ENCODE peak calls at places on chromosomes 7 and 10, in ten cellular contexts. B is coronary artery, G is epithelial cell of esophagus, E is colonic mucosa, K is IMR-90, C is GM12865, N is fibroblast of the aortic adventitia, J is A549, V is lower leg skin, R is cardiac fibroblast. Y is an unnamed sample.

GRCh38 chr7:154898973-154899855 is 103.7 kb downstream of the PAXIP1 start:
- DNase-seq in N (no peak), E (no peak), B (no peak), K (no peak), C (no peak), R (no peak), G (no peak), J (no peak), V (no peak), Y (no peak)

GRCh38 chr10:43043773-43044394 is 33.0 kb upstream of the RET start:
- DNase-seq in N (no peak), R (no peak), J (no peak), C (no peak), E (no peak), B (peak), G (no peak), V (peak), K (no peak), Y (no peak)

GRCh38 chr10:74047304-74047703 is 49.4 kb downstream of the VCL start:
- DNase-seq in B (no peak), G (no peak), C (no peak), R (peak), K (peak), E (no peak), J (no peak), N (peak), V (no peak), Y (no peak)

GRCh38 chr7:48295572-48295971 is 124.3 kb downstream of the ABCA13 start:
- DNase-seq in R (no peak), N (peak), C (no peak), V (no peak), E (no peak), J (no peak), K (no peak), G (no peak), B (no peak), Y (no peak)

GRCh38 chr10:120477006-120477722 is 20.1 kb downstream of the PLPP4 start:
- DNase-seq in K (no peak), G (peak), R (peak), C (no peak), B (peak), E (no peak), J (no peak), V (no peak), N (peak), Y (peak)

GRCh38 chr10:121172406-121172805 is 321.2 kb downstream of the WDR11 start:
- DNase-seq in B (no peak), N (no peak), G (no peak), V (no peak), E (no peak), K (no peak), R (no peak), C (no peak), J (no peak), Y (no peak)

GRCh38 chr10:29140991-29141390 is 147.9 kb upstream of the LYZL1 start:
- DNase-seq in G (peak), B (no peak), R (peak), C (no peak), J (peak), E (no peak), K (peak), V (no peak), N (peak), Y (peak)

GRCh38 chr7:132614428-132615076 is 38.3 kb upstream of the PLXNA4 start:
- DNase-seq in G (no peak), N (peak), C (no peak), J (no peak), B (no peak), E (peak), K (no peak), V (peak), R (peak), Y (no peak)

GRCh38 chr7:128031901-128032604 is 816 bp upstream of the LRRC4 start:
- DNase-seq in G (peak), E (no peak), J (no peak), R (peak), V (no peak), K (peak), C (peak), N (peak), B (no peak), Y (peak)

GRCh38 chr10:76017026-76017732 is 585.8 kb downstream of the LRMDA start:
- DNase-seq in V (no peak), R (no peak), E (no peak), N (no peak), B (no peak), K (peak), C (no peak), G (peak), J (no peak), Y (no peak)

GRCh38 chr7:47458057-47458456 is 123.9 kb downstream of the TNS3 start:
- DNase-seq in N (peak), B (no peak), J (no peak), E (no peak), C (no peak), V (peak), G (no peak), K (peak), R (peak), Y (no peak)

GRCh38 chr10:101839421-101840063 is 4.1 kb downstream of the KCNIP2 start:
- DNase-seq in G (peak), N (no peak), C (peak), E (peak), K (peak), V (no peak), J (no peak), R (peak), B (no peak), Y (no peak)

GRCh38 chr7:29035044-29035740 is 77.1 kb upstream of the TRIL start:
- DNase-seq in K (peak), G (peak), C (peak), J (peak), N (peak), B (no peak), V (no peak), E (no peak), R (peak), Y (peak)

GRCh38 chr7:150958071-150958552 is 20.0 kb downstream of the KCNH2 start:
- DNase-seq in B (no peak), E (no peak), N (no peak), C (no peak), K (no peak), J (no peak), G (no peak), R (no peak), V (no peak), Y (no peak)

GRCh38 chr10:81894616-81895015 is 19.6 kb downstream of the NRG3 start:
- DNase-seq in B (no peak), G (no peak), V (no peak), E (no peak), R (no peak), J (no peak), N (no peak), C (no peak), K (no peak), Y (no peak)

GRCh38 chr7:73718905-73719805 is at the start of gene STX1A:
- DNase-seq in J (peak), N (peak), B (no peak), G (peak), C (peak), R (peak), V (no peak), E (peak), K (peak), Y (no peak)

GRCh38 chr7:55172161-55172560 is 153.3 kb downstream of the EGFR start:
- DNase-seq in V (no peak), R (no peak), K (peak), N (no peak), E (no peak), G (no peak), B (no peak), J (no peak), C (no peak), Y (no peak)

GRCh38 chr7:156611393-156612010 is 29.1 kb upstream of the RNF32 start:
- DNase-seq in E (no peak), K (no peak), V (no peak), N (no peak), J (no peak), G (no peak), C (no peak), R (no peak), B (no peak), Y (no peak)

GRCh38 chr7:24825931-24826661 is 68.8 kb upstream of the GSDME start:
- DNase-seq in R (peak), N (peak), K (peak), E (peak), C (no peak), G (peak), V (no peak), B (no peak), J (peak), Y (peak)
- H3K4me3 ChIP-seq in R (no peak), N (no peak), K (no peak), E (no peak), C (no peak), G (no peak), V (no peak), B (no peak), J (no peak), Y (no peak)

DNA sequence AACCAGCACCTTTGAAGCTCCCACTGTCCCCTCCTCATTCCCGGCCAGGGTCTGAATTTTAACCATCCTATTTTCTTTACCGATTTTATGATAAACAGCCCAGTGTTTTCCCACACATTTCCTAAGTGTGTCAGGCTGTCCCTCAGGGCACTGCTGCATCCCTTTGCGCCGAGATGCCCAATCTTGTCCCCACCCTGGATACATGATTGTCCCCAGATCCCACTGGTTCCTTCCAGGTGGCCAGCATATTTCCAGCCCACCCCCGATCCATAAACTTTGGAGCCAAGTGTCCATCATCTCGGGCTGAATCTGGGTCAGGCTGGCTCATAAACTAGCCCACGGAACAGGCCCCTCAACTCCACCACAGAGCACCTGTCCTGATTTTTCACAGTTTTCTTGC is 137.2 kb downstream of the CDH23 start:
- DNase-seq in C (no peak), B (no peak), J (no peak), R (no peak), N (no peak), V (no peak), K (no peak), E (no peak), G (no peak), Y (no peak)
- TF ChIP-seq CTCF in C (no peak), B (no peak), J (no peak), R (no peak), N (no peak), V (no peak), K (no peak), E (no peak), G (no peak), Y (no peak)

DNA sequence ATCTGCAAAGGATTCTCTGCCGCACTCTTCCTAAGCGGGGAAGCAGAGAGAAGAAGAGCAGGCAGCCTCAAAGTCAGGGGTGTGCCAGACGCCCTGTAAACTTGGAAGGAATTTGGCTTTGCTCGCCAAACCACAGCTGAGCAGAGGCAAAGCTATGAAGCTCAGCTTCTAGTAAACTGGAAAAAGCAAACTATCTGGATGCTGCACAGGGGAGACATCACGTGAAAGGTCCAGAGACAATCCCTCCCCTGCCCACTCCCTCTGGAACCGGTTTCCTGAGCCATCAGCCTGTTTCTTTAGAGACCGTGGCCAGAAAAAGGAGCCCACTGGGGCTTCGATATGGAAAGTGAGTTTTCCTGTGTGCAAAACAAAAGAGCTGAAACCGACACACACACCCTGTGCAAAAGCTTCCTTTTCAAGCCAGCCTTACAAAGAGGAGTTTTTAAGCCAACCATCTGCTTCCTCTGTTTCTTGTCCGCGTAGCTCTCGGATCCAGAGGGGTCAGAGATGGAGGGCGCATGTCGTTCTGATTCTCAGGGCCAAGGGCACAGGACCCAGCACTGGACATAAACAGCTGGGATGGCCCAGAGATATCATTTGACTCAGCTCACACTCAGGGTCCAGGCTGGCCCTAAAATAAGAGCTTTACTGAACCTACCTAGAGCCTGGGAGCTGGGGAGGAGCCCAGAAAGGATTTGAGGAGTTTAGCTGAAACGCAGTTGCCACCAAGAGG is 58.2 kb upstream of the DNAAF5 start:
- DNase-seq in G (no peak), V (no peak), B (peak), J (no peak), N (peak), E (no peak), K (peak), R (peak), C (no peak), Y (peak)
- H3K4me3 ChIP-seq in G (no peak), V (no peak), B (peak), J (no peak), N (peak), E (no peak), K (no peak), R (no peak), C (no peak), Y (no peak)

DNA sequence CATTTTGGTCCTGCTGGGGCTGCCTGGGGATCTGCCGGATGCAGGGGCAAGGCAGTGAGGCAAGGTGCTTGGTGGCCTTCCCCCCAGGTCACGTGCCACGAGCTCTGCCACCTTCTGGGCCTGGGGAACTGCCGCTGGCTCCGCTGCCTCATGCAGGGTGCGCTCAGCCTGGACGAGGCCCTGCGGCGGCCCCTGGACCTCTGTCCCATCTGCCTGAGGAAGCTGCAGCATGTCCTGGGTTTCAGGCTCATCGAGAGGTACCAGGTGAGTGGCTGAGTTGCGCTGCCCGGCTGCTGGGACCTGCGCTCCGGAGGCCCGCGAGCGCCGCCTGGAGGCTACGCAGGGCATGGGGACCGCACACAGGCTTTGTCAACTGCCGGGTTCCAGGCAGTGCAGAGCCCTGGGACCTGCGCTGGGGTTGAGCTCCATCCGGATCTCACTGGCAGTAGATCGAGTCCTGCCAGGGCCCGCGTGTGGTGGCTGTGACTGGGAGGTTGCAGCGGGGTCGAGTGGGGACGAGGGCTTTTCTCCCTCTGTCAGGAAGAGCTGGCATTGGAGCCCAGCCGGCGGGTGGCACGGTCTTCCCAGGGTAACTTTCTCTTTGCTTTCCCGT is 21.7 kb downstream of the AMZ1 start:
- DNase-seq in N (peak), G (peak), J (peak), R (peak), E (peak), B (no peak), C (peak), K (peak), V (peak), Y (no peak)
- TF ChIP-seq CTCF in N (peak), G (peak), J (peak), R (peak), E (peak), B (peak), C (peak), K (peak), V (no peak), Y (peak)

GRCh38 chr10:124446830-124447740 is 2.8 kb downstream of the NKX1-2 start:
- DNase-seq in E (no peak), C (no peak), G (no peak), N (no peak), R (no peak), V (no peak), K (no peak), B (no peak), J (no peak), Y (no peak)
- H3K4me3 ChIP-seq in E (no peak), C (no peak), G (peak), N (no peak), R (no peak), V (no peak), K (no peak), B (peak), J (no peak), Y (no peak)

GRCh38 chr10:69802424-69803161 is 887 bp downstream of the COL13A1 start:
- DNase-seq in R (peak), K (peak), N (peak), J (peak), V (no peak), C (no peak), B (no peak), E (peak), G (peak), Y (no peak)

GRCh38 chr10:69801094-69801433 is 642 bp upstream of the COL13A1 start:
- DNase-seq in V (no peak), G (peak), K (peak), N (peak), C (peak), J (peak), E (peak), B (no peak), R (peak), Y (peak)

GRCh38 chr10:69800109-69800508 is 1.6 kb upstream of the COL13A1 start:
- DNase-seq in C (peak), R (peak), N (peak), G (peak), B (no peak), E (peak), V (no peak), J (peak), K (peak), Y (peak)

GRCh38 chr10:69800665-69801064 is 1.0 kb upstream of the COL13A1 start:
- DNase-seq in J (no peak), C (no peak), K (no peak), R (no peak), E (no peak), V (no peak), B (no peak), N (no peak), G (no peak), Y (no peak)

GRCh38 chr10:69801434-69802315 is at the start of gene COL13A1:
- DNase-seq in C (no peak), R (peak), E (peak), B (no peak), G (peak), J (peak), K (peak), N (peak), V (peak), Y (no peak)
- TF ChIP-seq CTCF in C (no peak), R (no peak), E (peak), B (no peak), G (no peak), J (peak), K (no peak), N (no peak), V (no peak), Y (no peak)

GRCh38 chr10:93299606-93300353 is 182.4 kb downstream of the MYOF start:
- DNase-seq in K (peak), V (no peak), N (no peak), R (no peak), E (no peak), J (no peak), C (no peak), B (no peak), G (no peak), Y (no peak)
- H3K4me3 ChIP-seq in K (peak), V (no peak), N (no peak), R (no peak), E (no peak), J (no peak), C (no peak), B (no peak), G (no peak), Y (no peak)

DNA sequence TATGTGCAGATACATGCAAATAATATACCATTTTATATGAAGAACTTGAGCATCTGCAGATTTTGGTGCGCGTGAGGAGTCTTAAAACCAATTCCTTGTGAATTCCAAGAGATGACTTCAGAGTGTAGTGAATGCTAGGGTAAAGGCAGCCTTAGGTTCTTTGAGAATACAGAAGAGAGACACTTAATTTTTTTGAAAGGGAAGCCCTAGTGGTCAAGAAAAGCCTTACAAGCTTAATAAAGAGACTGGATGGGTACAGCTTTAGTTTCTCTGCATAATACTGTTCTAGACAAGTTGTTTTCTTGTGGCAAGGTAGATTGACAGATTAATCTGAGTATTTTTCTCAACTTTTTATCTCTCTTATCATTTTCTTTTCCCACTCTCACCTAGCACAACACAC is 636.5 kb downstream of the DNAJB9 start:
- DNase-seq in K (no peak), G (no peak), J (no peak), N (no peak), C (no peak), B (no peak), E (no peak), V (no peak), R (no peak), Y (no peak)
- TF ChIP-seq CTCF in K (no peak), G (no peak), J (no peak), N (no peak), C (peak), B (no peak), E (no peak), V (no peak), R (no peak), Y (peak)

GRCh38 chr7:82053453-82054032 is 283.7 kb upstream of the HGF start:
- DNase-seq in G (no peak), V (no peak), C (no peak), N (no peak), R (no peak), J (no peak), K (peak), E (no peak), B (no peak), Y (no peak)
- H3K4me3 ChIP-seq in G (no peak), V (no peak), C (no peak), N (no peak), R (no peak), J (no peak), K (no peak), E (no peak), B (no peak), Y (no peak)

Y was measured in astrocyte of the cerebellum.